ENCODE peak calls at places on chromosomes 12 and 14, in eight cellular contexts. Q is cardiac muscle cell, A is dorsolateral prefrontal cortex, Z is nephron progenitor cell, T is B cell, Y is tibial artery, X is colonic mucosa, I is heart left ventricle. L is an unnamed sample.

GRCh38 chr12:102596016-102596415 is 115.7 kb upstream of the IGF1 start:
- DNase-seq in A (no peak), I (no peak), T (no peak), Y (no peak), Q (no peak), X (no peak), Z (no peak), L (no peak)

GRCh38 chr12:62861157-62861535 is 73.8 kb downstream of the PPM1H start:
- DNase-seq in T (no peak), A (no peak), Q (no peak), Z (no peak), Y (no peak), I (no peak), X (no peak), L (no peak)

GRCh38 chr14:60357551-60357930 is 108.5 kb downstream of the PPM1A start:
- DNase-seq in A (no peak), T (no peak), I (no peak), Y (no peak), Z (no peak), X (no peak), Q (no peak), L (no peak)

GRCh38 chr12:67772276-67773169 is 124.0 kb downstream of the DYRK2 start:
- DNase-seq in Z (peak), A (no peak), I (no peak), Q (peak), T (no peak), X (no peak), Y (no peak), L (no peak)

GRCh38 chr12:67430708-67431335 is 161.7 kb downstream of the CAND1 start:
- DNase-seq in Q (peak), T (no peak), X (no peak), Y (peak), A (no peak), I (peak), Z (no peak), L (peak)

GRCh38 chr12:25794580-25794979 is 163.9 kb upstream of the RASSF8 start:
- DNase-seq in Z (no peak), Q (no peak), Y (no peak), I (no peak), A (no peak), X (no peak), T (no peak), L (no peak)

GRCh38 chr14:99137913-99138571 is 134.0 kb downstream of the BCL11B start:
- DNase-seq in Y (peak), Q (no peak), I (no peak), Z (no peak), T (no peak), X (no peak), A (no peak), L (no peak)

GRCh38 chr14:20686386-20687143 is 2.0 kb upstream of the ANG start:
- DNase-seq in Q (no peak), I (no peak), T (no peak), Y (no peak), A (no peak), Z (no peak), X (peak), L (no peak)

GRCh38 chr12:86669010-86669409 is 412.8 kb upstream of the MGAT4C start:
- DNase-seq in T (no peak), Y (no peak), Q (no peak), I (no peak), X (no peak), Z (no peak), A (no peak), L (no peak)

GRCh38 chr12:119475650-119476049 is 117.9 kb upstream of the TMEM233 start:
- DNase-seq in Z (no peak), X (no peak), Y (no peak), I (no peak), A (no peak), Q (no peak), T (no peak), L (no peak)

GRCh38 chr12:32377344-32378000 is 21.9 kb upstream of the FGD4 start:
- DNase-seq in A (no peak), X (no peak), T (no peak), Y (no peak), Z (no peak), Q (peak), I (no peak), L (no peak)

GRCh38 chr12:100826323-100826722 is 31.7 kb downstream of the ANO4 start:
- DNase-seq in A (peak), Q (peak), T (no peak), X (peak), Z (peak), Y (no peak), I (no peak), L (no peak)

GRCh38 chr14:77838756-77839565 is 39.1 kb downstream of the ADCK1 start:
- DNase-seq in I (no peak), Z (peak), X (no peak), T (no peak), Y (no peak), A (no peak), Q (no peak), L (no peak)

GRCh38 chr12:109434556-109434955 is 42.5 kb downstream of the KCTD10 start:
- DNase-seq in Z (no peak), Q (no peak), I (no peak), Y (no peak), T (no peak), X (no peak), A (no peak), L (no peak)

GRCh38 chr14:68791078-68791983 is 1.5 kb downstream of the ZFP36L1 start:
- DNase-seq in Z (no peak), X (peak), Q (peak), A (no peak), T (no peak), Y (no peak), I (no peak), L (peak)

GRCh38 chr12:116547955-116548471 is 11.2 kb upstream of the MAP1LC3B2 start:
- DNase-seq in X (no peak), T (peak), Q (no peak), Z (peak), I (no peak), A (no peak), Y (no peak), L (peak)

GRCh38 chr12:25382311-25383106 is 131.8 kb upstream of the KRAS start:
- DNase-seq in Y (no peak), X (peak), T (no peak), Q (no peak), I (no peak), Z (no peak), A (no peak), L (no peak)

GRCh38 chr12:4908694-4909396 is 860 bp upstream of the KCNA1 start:
- DNase-seq in Q (no peak), X (no peak), Y (no peak), T (no peak), A (peak), Z (peak), I (no peak), L (no peak)

GRCh38 chr12:14356147-14356546 is 9.3 kb upstream of the ATF7IP start:
- DNase-seq in T (no peak), X (no peak), Q (no peak), Z (no peak), Y (no peak), I (no peak), A (no peak), L (no peak)

GRCh38 chr12:84397846-84398245 is 514.8 kb downstream of the SLC6A15 start:
- DNase-seq in I (no peak), Q (no peak), T (no peak), Y (no peak), A (no peak), X (no peak), Z (no peak), L (no peak)

GRCh38 chr14:93008381-93008780 is 85.4 kb downstream of the CHGA start:
- DNase-seq in Z (no peak), A (no peak), Y (no peak), I (no peak), T (no peak), X (no peak), Q (peak), L (no peak)

GRCh38 chr12:102439391-102440108 is 40.8 kb downstream of the IGF1 start:
- DNase-seq in Q (peak), X (no peak), I (no peak), T (no peak), Z (no peak), A (no peak), Y (no peak), L (no peak)

DNA sequence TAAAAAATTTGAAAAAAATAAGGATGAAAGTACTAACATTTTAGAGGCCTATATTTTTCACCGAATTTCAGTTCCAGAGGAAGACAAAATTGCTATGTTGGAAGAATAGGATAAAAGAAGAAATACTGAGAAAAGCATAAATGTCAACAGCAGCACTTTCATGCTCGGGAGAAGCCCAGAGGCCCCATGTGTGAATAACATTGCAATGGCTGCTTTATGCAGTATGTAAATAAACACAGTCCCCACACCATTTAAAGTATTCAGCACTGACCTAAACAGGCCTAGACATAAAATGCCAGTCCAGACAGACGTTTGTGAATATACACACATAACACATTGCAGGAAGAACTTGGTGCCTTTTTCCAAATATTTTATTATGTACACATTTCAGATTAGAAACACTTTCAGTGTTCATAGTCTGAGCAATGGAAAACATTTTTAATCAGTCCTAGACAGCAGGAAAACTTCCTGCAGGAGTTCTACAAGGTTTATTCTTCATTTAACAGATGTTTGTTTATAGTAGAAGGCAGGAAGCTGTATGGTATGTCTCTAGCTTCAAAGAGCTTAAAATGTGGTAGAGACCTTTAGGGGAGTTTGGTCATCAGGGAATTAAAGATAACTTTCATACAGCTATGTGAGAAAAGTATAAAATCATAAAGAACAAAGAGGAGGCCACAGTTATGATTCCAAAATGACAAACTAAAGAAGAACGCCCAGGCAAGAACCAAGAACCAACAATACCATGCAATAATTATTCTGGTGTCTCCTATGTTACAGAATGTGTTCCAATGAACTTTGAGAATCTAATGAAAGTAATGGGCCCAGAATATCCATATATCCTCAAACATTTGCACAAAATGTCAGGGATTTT is 30.5 kb upstream of the SLC38A2 start:
- DNase-seq in X (no peak), A (no peak), Z (no peak), Q (no peak), T (no peak), I (no peak), Y (no peak), L (no peak)
- TF ChIP-seq CTCF in X (no peak), A (no peak), Z (no peak), Q (no peak), T (no peak), I (no peak), Y (no peak), L (no peak)

DNA sequence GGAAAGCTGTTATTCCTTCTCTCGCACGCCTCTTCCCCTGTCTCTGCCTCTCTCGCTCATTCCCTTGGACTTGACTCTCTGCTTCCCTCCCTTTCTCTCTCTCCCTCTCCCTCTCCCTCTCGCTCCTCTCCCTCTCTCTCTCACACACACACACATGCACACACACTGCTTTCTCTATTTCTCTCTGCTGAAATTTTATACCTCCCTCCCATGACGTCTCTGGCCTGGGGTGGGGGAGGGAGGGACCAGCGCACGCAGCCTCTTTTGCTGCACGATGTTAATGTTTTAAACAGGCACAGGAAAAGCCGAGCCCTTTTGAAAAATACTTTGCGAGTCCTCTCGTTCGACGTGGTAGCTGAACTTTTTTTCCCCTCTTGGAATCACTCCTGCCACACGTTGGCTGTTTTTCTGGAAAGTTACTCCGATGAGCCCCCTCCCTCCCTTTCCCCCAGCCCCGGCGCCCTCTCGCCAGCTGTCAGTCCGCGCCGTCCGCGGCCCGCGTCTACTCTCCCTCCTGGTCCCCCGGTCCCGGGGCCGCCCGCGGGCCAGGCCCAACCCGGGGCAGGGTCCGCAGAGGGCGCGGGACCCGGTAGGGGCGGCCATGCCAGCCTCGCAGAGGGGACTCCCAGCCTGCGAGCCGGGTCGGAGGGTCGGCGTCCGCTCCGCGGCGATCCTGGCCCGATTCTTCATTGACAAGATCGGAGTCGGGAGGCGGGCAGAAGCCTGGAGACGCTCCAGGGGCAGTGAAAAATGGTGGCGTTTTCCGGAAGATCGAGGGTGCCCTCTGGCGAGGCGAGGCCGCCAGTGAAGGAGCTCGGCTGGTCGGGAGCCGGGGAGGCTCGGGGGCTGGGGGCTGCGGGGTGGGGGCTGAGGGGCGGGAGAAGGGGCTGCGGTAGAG is at the start of gene TGFB3:
- DNase-seq in Y (peak), T (peak), Z (peak), Q (peak), I (peak), X (peak), A (peak), L (peak)
- TF ChIP-seq CTCF in Y (peak), T (peak), Z (peak), Q (peak), I (peak), X (peak), A (peak), L (peak)

GRCh38 chr12:43758728-43759563 is at the start of the genes IRAK4 and PUS7L:
- DNase-seq in Y (peak), Z (peak), T (peak), I (peak), A (peak), X (peak), Q (peak), L (peak)
- TF ChIP-seq CTCF in Y (peak), Z (no peak), T (peak), I (no peak), A (peak), X (peak), Q (peak), L (peak)

DNA sequence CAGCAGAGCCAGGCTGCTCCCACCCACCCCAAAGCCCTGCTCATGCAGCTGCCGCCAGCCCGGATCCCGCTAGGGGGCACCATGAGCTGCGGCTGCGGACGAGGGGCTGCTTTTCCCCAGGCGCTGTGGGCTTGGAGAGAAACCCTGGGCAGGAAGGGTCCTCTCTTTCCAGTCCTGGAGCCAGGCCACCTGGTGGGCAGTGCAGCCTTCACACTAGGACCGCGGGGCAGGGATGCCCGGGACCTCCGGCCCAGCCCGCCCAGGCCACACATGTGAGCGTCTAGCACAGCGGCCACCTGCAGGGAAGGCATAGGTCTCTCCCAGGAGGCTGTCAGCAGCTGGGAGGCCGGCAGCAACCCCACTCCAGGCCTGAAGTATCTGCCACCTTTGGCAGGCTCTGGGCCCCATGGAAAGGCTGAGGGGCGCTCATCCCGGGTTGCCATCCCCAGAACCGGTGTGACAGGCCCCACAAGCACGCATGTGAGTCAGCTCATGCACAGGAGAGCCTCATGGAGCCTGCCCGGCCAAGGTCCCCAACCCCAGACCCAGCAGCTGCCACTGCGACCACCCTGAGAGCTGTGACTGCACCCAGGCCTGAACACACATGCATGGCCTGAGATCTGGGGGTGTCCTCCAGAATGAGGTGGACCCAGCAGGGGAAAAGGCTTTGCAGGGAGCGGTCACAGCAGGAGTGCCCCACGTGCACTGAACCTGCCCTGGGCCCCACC is 280.0 kb upstream of the RTL1 start:
- DNase-seq in A (no peak), Q (peak), T (peak), I (no peak), Z (peak), X (no peak), Y (peak), L (no peak)
- TF ChIP-seq CTCF in A (no peak), Q (peak), T (no peak), I (no peak), Z (peak), X (peak), Y (no peak), L (no peak)

GRCh38 chr12:49296836-49297694 is 2.1 kb downstream of the PRPH start:
- DNase-seq in T (peak), A (no peak), Y (peak), I (no peak), Z (peak), Q (no peak), X (peak), L (peak)
- TF ChIP-seq CTCF in T (peak), A (no peak), Y (no peak), I (peak), Z (no peak), Q (no peak), X (peak), L (no peak)

DNA sequence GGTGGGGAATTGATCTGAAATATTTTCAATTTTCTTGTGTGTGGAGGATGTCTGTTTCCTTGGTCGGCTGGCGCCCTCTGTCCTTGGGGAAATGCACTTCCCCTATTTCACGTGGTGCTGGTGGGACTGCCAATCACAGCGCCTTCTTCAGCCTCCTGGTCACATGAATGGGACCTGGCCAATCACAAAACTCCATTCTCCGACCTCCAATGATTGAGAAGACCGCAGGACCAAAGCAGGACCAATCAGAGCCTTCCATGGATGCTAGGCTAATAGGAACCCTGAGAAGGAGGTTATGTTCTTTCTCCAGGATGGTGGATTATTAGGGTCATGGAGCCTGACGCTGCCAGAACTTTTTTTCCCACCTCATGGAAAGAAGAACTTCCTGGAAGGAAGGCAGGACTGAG is 188.7 kb downstream of the TTC8 start:
- DNase-seq in I (no peak), T (no peak), A (no peak), X (peak), Z (no peak), Y (no peak), Q (peak), L (no peak)
- TF ChIP-seq CTCF in I (no peak), T (no peak), A (no peak), X (peak), Z (no peak), Y (no peak), Q (peak), L (peak)

GRCh38 chr14:75884198-75884611 is 97.6 kb downstream of the TGFB3 start:
- DNase-seq in T (no peak), Y (no peak), A (no peak), Q (peak), X (no peak), I (no peak), Z (no peak), L (no peak)
- TF ChIP-seq CTCF in T (no peak), Y (no peak), A (peak), Q (peak), X (no peak), I (no peak), Z (no peak), L (no peak)

GRCh38 chr12:99810718-99811593 is 163.4 kb downstream of the GARIN6 start:
- DNase-seq in T (no peak), Q (peak), X (no peak), Z (no peak), Y (no peak), A (no peak), I (no peak), L (no peak)
- TF ChIP-seq CTCF in T (no peak), Q (peak), X (no peak), Z (no peak), Y (peak), A (peak), I (no peak), L (no peak)

GRCh38 chr12:93078577-93078976 is 149.5 kb upstream of the EEA1 start:
- DNase-seq in A (no peak), X (no peak), T (no peak), Q (no peak), Y (no peak), I (no peak), Z (no peak), L (no peak)
- TF ChIP-seq CTCF in A (no peak), X (no peak), T (no peak), Q (no peak), Y (no peak), I (no peak), Z (no peak), L (no peak)

GRCh38 chr12:106682594-106683234 is 91.8 kb upstream of the RIC8B start:
- DNase-seq in T (no peak), I (no peak), Q (peak), Y (no peak), A (no peak), Z (no peak), X (no peak), L (no peak)
- TF ChIP-seq CTCF in T (no peak), I (peak), Q (peak), Y (no peak), A (no peak), Z (no peak), X (peak), L (peak)

L was measured in Peyer's patch.